ENCODE peak calls at places on chromosome 3, in four cellular contexts. B is SK-N-SH, M is mammary epithelial cell, U is HCT116. G is an unnamed sample.

GRCh38 chr3:187211532-187212274 is 14.4 kb downstream of the RTP1 start:
- DNase-seq in B (no peak), M (peak; percentile 74), U (no peak), G (no peak)

GRCh38 chr3:105686324-105686897 is 182.4 kb downstream of the CBLB start:
- DNase-seq in B (peak; percentile 29), M (no peak), U (peak; percentile 0), G (no peak)

GRCh38 chr3:127786358-127787070 is 35.8 kb downstream of the MGLL start:
- DNase-seq in B (peak; percentile 89), M (no peak), U (no peak), G (no peak)

GRCh38 chr3:161854232-161854771 is 357.7 kb downstream of the OTOL1 start:
- DNase-seq in B (peak; percentile 3), M (peak; percentile 78), U (peak; percentile 29), G (peak; percentile 87)

GRCh38 chr3:27861047-27862036 is 139.2 kb upstream of the EOMES start:
- DNase-seq in B (no peak), M (no peak), U (no peak), G (no peak)

GRCh38 chr3:32791833-32792232 is 26.0 kb upstream of the TRIM71 start:
- DNase-seq in B (no peak), M (no peak), U (no peak), G (no peak)

GRCh38 chr3:160675566-160676124 is 1.3 kb upstream of the ARL14 start:
- DNase-seq in B (no peak), M (peak; percentile 20), U (no peak), G (no peak)

GRCh38 chr3:160671231-160671630 is 5.7 kb upstream of the ARL14 start:
- DNase-seq in B (no peak), M (no peak), U (no peak), G (no peak)

GRCh38 chr3:133188996-133189395 is 150.8 kb downstream of the TMEM108 start:
- DNase-seq in B (no peak), M (no peak), U (no peak), G (no peak)

GRCh38 chr3:141644931-141645330 is 93.2 kb upstream of the RNF7 start:
- DNase-seq in B (peak; percentile 48), M (peak; percentile 31), U (peak; percentile 60), G (peak; percentile 97)

GRCh38 chr3:61777483-61777882 is 216.1 kb downstream of the PTPRG start:
- DNase-seq in B (no peak), M (no peak), U (no peak), G (no peak)

GRCh38 chr3:72448858-72449257 is 399.4 kb downstream of the SHQ1 start:
- DNase-seq in B (no peak), M (peak; percentile 50), U (no peak), G (no peak)

GRCh38 chr3:66693461-66693912 is 192.7 kb upstream of the LRIG1 start:
- DNase-seq in B (no peak), M (no peak), U (no peak), G (no peak)

GRCh38 chr3:72143322-72143721 is 358.4 kb upstream of the PROK2 start:
- DNase-seq in B (no peak), M (peak; percentile 9), U (no peak), G (no peak)

GRCh38 chr3:48634661-48635221 is 520 bp downstream of the SLC26A6 start:
- DNase-seq in B (peak; percentile 83), M (peak; percentile 52), U (no peak), G (peak; percentile 85)

GRCh38 chr3:193978030-193978429 is 157.9 kb upstream of the HES1 start:
- DNase-seq in B (no peak), M (peak; percentile 85), U (no peak), G (no peak)

GRCh38 chr3:150203273-150203672 is 204.8 kb upstream of the TSC22D2 start:
- DNase-seq in B (no peak), M (peak; percentile 10), U (no peak), G (no peak)

GRCh38 chr3:58009749-58010535 is 1.7 kb downstream of the FLNB start:
- DNase-seq in B (no peak), M (peak; percentile 71), U (no peak), G (peak; percentile 71)

GRCh38 chr3:182384182-182384581 is 409.1 kb upstream of the ATP11B start:
- DNase-seq in B (no peak), M (no peak), U (no peak), G (no peak)

GRCh38 chr3:156628095-156628690 is 46.2 kb upstream of the TIPARP start:
- DNase-seq in B (no peak), M (no peak), U (no peak), G (no peak)

GRCh38 chr3:130849111-130849552 is 44.8 kb upstream of the ATP2C1 start:
- DNase-seq in B (no peak), M (peak; percentile 60), U (no peak), G (no peak)

GRCh38 chr3:47162695-47163022 is 1.3 kb downstream of the SETD2 start:
- DNase-seq in B (no peak), M (peak; percentile 20), U (no peak), G (no peak)

GRCh38 chr3:192841428-192841827 is 76.2 kb downstream of the MB21D2 start:
- DNase-seq in B (no peak), M (no peak), U (no peak), G (no peak)

GRCh38 chr3:38354588-38355344 is 8.2 kb downstream of the XYLB start:
- DNase-seq in B (no peak), M (peak; percentile 73), U (no peak), G (no peak)

GRCh38 chr3:106332884-106333283 is 464.1 kb upstream of the CBLB start:
- DNase-seq in B (no peak), M (peak; percentile 87), U (no peak), G (peak; percentile 56)

GRCh38 chr3:99396651-99397050 is 241.7 kb upstream of the COL8A1 start:
- DNase-seq in B (no peak), M (no peak), U (no peak), G (no peak)

GRCh38 chr3:146899171-146899570 is 294.0 kb upstream of the PLSCR5 start:
- DNase-seq in B (no peak), M (no peak), U (no peak), G (no peak)

GRCh38 chr3:175107231-175107630 is 248.1 kb downstream of the NAALADL2 start:
- DNase-seq in B (no peak), M (no peak), U (no peak), G (no peak)

GRCh38 chr3:46495901-46496456 is 1.8 kb upstream of the RTP3 start:
- DNase-seq in B (no peak), M (peak; percentile 77), U (no peak), G (no peak)

GRCh38 chr3:51343918-51344687 is 41.0 kb upstream of the MANF start:
- DNase-seq in B (no peak), M (peak; percentile 81), U (peak; percentile 53), G (peak; percentile 22)

GRCh38 chr3:15107075-15107947 is 8.4 kb upstream of the RBSN start:
- DNase-seq in B (no peak), M (no peak), U (no peak), G (peak; percentile 58)

GRCh38 chr3:186888569-186888968 is 41.8 kb upstream of the ST6GAL1 start:
- DNase-seq in B (no peak), M (no peak), U (no peak), G (no peak)

GRCh38 chr3:72630614-72631344 is 217.5 kb downstream of the SHQ1 start:
- DNase-seq in B (no peak), M (no peak), U (no peak), G (no peak)

GRCh38 chr3:38038447-38038911 is 529 bp upstream of the DLEC1 start:
- DNase-seq in B (no peak), M (no peak), U (no peak), G (no peak)

DNA sequence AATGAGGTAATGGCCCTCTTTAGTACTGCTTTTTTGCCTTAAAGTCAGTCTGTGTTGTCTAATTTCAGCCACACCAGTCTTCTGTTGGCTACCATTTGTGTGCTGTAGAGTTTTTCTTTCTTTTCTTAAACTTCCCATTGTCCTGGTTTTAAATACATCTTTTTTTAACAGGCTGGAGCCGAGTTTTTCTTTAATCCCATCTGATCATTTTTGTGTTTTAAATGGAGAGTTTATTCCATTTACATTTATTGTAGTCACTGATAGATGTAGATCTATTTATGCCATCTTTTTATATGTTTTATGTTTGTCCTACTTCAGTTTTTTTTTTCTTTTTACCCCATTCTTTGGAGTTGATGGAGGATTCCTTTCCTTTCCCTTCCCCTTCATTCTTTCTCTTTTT is 49.5 kb downstream of the SNRK start:
- DNase-seq in B (no peak), M (no peak), U (no peak), G (no peak)
- H3K9me3 ChIP-seq in B (peaks cover 25% of the 10 kb centered on the region), M (peaks cover 27% of the 10 kb centered on the region), U (peaks cover 5% of the 10 kb centered on the region), G (peaks cover 45% of the 10 kb centered on the region)

GRCh38 chr3:126052196-126053058 is 31.5 kb downstream of the SLC41A3 start:
- DNase-seq in B (no peak), M (no peak), U (no peak), G (no peak)
- H3K9ac ChIP-seq in B (no peak overlapping the region), M (no peak overlapping the region), U (no peak overlapping the region), G (no peak overlapping the region)

DNA sequence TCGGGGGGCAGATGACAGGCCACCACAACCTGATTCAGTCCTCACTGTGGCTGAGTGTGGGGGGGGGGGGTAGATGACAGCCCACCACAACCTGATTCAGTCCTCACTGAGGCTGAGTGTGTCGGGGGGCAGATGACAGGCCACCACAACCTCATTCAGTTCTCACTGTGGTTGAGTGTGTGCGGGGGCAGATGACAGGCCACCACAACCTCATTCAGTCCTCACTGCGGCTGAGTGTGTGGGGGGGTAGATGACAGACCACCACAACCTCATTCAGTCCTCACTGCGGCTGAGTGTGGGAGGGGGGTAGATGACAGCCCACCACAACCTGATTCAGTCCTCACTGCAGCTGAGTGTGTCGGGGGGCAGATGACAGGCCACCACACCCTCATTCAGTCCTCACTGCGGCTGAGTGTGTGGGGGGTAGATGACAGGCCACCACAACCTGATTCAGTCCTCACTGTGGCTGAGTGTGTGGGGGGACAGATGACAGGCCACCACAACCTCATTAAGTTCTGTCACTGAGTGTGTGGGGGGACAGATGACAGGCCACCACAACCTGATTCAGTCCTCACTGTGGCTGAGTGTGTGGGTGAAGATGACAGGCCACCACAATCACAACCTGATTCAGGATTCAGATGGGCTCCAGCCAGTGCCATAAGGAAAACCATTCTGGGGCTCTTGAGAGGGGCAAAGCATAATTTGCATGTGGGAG is 16.9 kb downstream of the ZNF717 start:
- DNase-seq in B (no peak), M (no peak), U (no peak), G (no peak)
- H3K9me3 ChIP-seq in B (no peaks in the 10 kb centered on the region), M (peaks cover 20% of the 10 kb centered on the region), U (no peaks in the 10 kb centered on the region), G (no peaks in the 10 kb centered on the region)

GRCh38 chr3:136617123-136617700 is 135.0 kb downstream of the STAG1 start:
- DNase-seq in B (no peak), M (no peak), U (no peak), G (no peak)

GRCh38 chr3:136606990-136607389 is 145.2 kb downstream of the STAG1 start:
- DNase-seq in B (no peak), M (no peak), U (no peak), G (no peak)

DNA sequence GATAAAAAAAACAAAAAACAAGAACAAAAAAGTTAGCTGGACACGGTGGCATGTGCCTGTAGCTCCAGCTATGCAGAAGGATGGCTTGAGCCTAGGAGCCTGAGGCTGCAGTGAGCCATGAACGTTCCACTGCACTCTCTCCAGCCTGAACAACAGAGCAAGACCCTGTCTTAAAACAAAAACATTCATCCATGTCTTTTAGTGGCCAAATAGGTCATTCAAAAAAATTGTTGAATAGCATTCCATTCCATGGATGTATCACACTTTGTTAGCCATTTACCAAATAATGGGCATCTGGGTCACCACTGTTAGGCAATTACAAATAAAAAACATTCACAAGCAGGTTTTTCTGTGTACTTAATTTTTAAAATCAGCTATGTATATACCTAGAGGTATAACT is 139.7 kb downstream of the STAG1 start:
- DNase-seq in B (no peak), M (no peak), U (no peak), G (no peak)
- H3K9ac ChIP-seq in B (no peak overlapping the region), M (no peak overlapping the region), U (no peak overlapping the region), G (no peak overlapping the region)

GRCh38 chr3:93962798-93963197 is 10.9 kb downstream of the PROS1 start:
- DNase-seq in B (no peak), M (no peak), U (no peak), G (no peak)
- H3K9me3 ChIP-seq in B (no peaks in the 10 kb centered on the region), M (no peaks in the 10 kb centered on the region), U (no peaks in the 10 kb centered on the region), G (peaks cover 10% of the 10 kb centered on the region)

GRCh38 chr3:45041666-45042065 is 15.6 kb downstream of the CLEC3B start:
- DNase-seq in B (no peak), M (no peak), U (no peak), G (no peak)
- H3K9ac ChIP-seq in B (no peak overlapping the region), M (no peak overlapping the region), U (no peak overlapping the region), G (no peak overlapping the region)

G was measured in endodermal cell.